ENCODE peak calls at places on chromosomes 6 and 20, in ten cellular contexts. J is hepatocyte; C is CD4-positive, alpha-beta T cell; E is colonic mucosa; Z is tibial artery; X is thoracic aorta; N is cardiac muscle cell; T is H9; A is mammary epithelial cell; V is brain microvascular endothelial cell. O is an unnamed sample. For H3K27me3, the result is how much of the 10 kb centered on the place peaks cover.

GRCh38 chr20:33810885-33811762 is at the start of gene CHMP4B:
- DNase-seq in J (peak), C (peak), E (peak), Z (peak), X (peak), N (peak), T (peak), A (peak), V (peak), O (peak)

GRCh38 chr6:41786451-41787218 is 859 bp upstream of the TOMM6 start:
- DNase-seq in J (peak), C (peak), E (peak), Z (peak), X (peak), N (peak), T (peak), A (peak), V (peak), O (peak)

GRCh38 chr6:5082487-5083306 is 2.4 kb upstream of the PPP1R3G start:
- DNase-seq in J (peak), C (no peak), E (no peak), Z (no peak), X (no peak), N (peak), T (no peak), A (peak), V (peak), O (no peak)

GRCh38 chr6:81371929-81372328 is 380.6 kb downstream of the TENT5A start:
- DNase-seq in J (no peak), C (no peak), E (no peak), Z (no peak), X (no peak), N (no peak), T (no peak), A (no peak), V (no peak), O (no peak)

GRCh38 chr6:26571592-26572296 is 25.0 kb upstream of the ABT1 start:
- DNase-seq in J (peak), C (peak), E (peak), Z (peak), X (no peak), N (peak), T (peak), A (peak), V (peak), O (peak)

GRCh38 chr6:145071836-145072235 is 663.5 kb downstream of the EPM2A start:
- DNase-seq in J (no peak), C (no peak), E (no peak), Z (no peak), X (no peak), N (no peak), T (no peak), A (peak), V (peak), O (no peak)

GRCh38 chr6:47446974-47447373 is 30.6 kb upstream of the CD2AP start:
- DNase-seq in J (no peak), C (no peak), E (no peak), Z (no peak), X (no peak), N (peak), T (no peak), A (no peak), V (no peak), O (no peak)

GRCh38 chr6:132082421-132082820 is 131.2 kb upstream of the CCN2 start:
- DNase-seq in J (no peak), C (no peak), E (no peak), Z (no peak), X (no peak), N (no peak), T (no peak), A (no peak), V (no peak), O (no peak)

GRCh38 chr6:157240059-157240959 is 83.0 kb downstream of the TMEM242 start:
- DNase-seq in J (peak), C (no peak), E (peak), Z (peak), X (peak), N (peak), T (no peak), A (no peak), V (no peak), O (no peak)

GRCh38 chr20:57435498-57436222 is 44.5 kb downstream of the RBM38 start:
- DNase-seq in J (no peak), C (peak), E (peak), Z (peak), X (no peak), N (peak), T (peak), A (peak), V (peak), O (peak)

GRCh38 chr6:123091091-123091895 is 95.3 kb downstream of the CLVS2 start:
- DNase-seq in J (peak), C (no peak), E (no peak), Z (no peak), X (no peak), N (peak), T (no peak), A (peak), V (peak), O (no peak)

GRCh38 chr6:167998206-167998605 is 735 bp downstream of the KIF25 start:
- DNase-seq in J (no peak), C (no peak), E (no peak), Z (no peak), X (no peak), N (no peak), T (no peak), A (no peak), V (no peak), O (no peak)

GRCh38 chr20:36238760-36239159 is 2.5 kb downstream of the AAR2 start:
- DNase-seq in J (no peak), C (no peak), E (no peak), Z (no peak), X (no peak), N (no peak), T (no peak), A (no peak), V (no peak), O (no peak)

GRCh38 chr6:81750660-81751387 is 1.7 kb downstream of the TENT5A start:
- DNase-seq in J (no peak), C (no peak), E (no peak), Z (no peak), X (no peak), N (no peak), T (no peak), A (peak), V (no peak), O (no peak)

GRCh38 chr6:17093692-17094091 is 8.2 kb upstream of the STMND1 start:
- DNase-seq in J (no peak), C (no peak), E (no peak), Z (no peak), X (no peak), N (no peak), T (peak), A (no peak), V (no peak), O (no peak)

GRCh38 chr6:151501511-151502136 is 7.8 kb downstream of the CCDC170 start:
- DNase-seq in J (no peak), C (no peak), E (no peak), Z (no peak), X (no peak), N (no peak), T (no peak), A (no peak), V (no peak), O (no peak)

GRCh38 chr6:63434936-63435335 is 115.2 kb upstream of the LGSN start:
- DNase-seq in J (no peak), C (no peak), E (no peak), Z (no peak), X (no peak), N (no peak), T (no peak), A (no peak), V (no peak), O (no peak)

GRCh38 chr20:33945391-33946079 is 48.2 kb upstream of the RALY start:
- DNase-seq in J (no peak), C (no peak), E (no peak), Z (no peak), X (no peak), N (peak), T (no peak), A (peak), V (peak), O (peak)

GRCh38 chr6:42498473-42499128 is 46.9 kb upstream of the TRERF1 start:
- DNase-seq in J (peak), C (no peak), E (no peak), Z (no peak), X (no peak), N (no peak), T (peak), A (no peak), V (no peak), O (no peak)

GRCh38 chr6:15913573-15913972 is 215.3 kb upstream of the MYLIP start:
- DNase-seq in J (no peak), C (no peak), E (no peak), Z (no peak), X (no peak), N (no peak), T (no peak), A (no peak), V (no peak), O (no peak)

GRCh38 chr20:64083380-64084208 is 604 bp downstream of the LKAAEAR1 start:
- DNase-seq in J (peak), C (peak), E (peak), Z (no peak), X (no peak), N (peak), T (peak), A (peak), V (peak), O (peak)

GRCh38 chr6:7271205-7271534 is 41.8 kb downstream of the SSR1 start:
- DNase-seq in J (no peak), C (no peak), E (no peak), Z (peak), X (no peak), N (no peak), T (no peak), A (no peak), V (no peak), O (no peak)

GRCh38 chr6:161001421-161001820 is 9.9 kb downstream of the MAP3K4 start:
- DNase-seq in J (no peak), C (no peak), E (no peak), Z (no peak), X (no peak), N (no peak), T (no peak), A (peak), V (no peak), O (no peak)

GRCh38 chr6:84271086-84271716 is 43.8 kb upstream of the CEP162 start:
- DNase-seq in J (no peak), C (no peak), E (no peak), Z (no peak), X (no peak), N (no peak), T (no peak), A (no peak), V (no peak), O (no peak)

GRCh38 chr20:58850693-58851174 is at the start of gene GNAS-AS1:
- DNase-seq in J (peak), C (peak), E (peak), Z (peak), X (no peak), N (peak), T (peak), A (peak), V (peak), O (peak)

GRCh38 chr20:38168791-38169589 is 3.9 kb upstream of the TGM2 start:
- DNase-seq in J (no peak), C (no peak), E (no peak), Z (peak), X (no peak), N (no peak), T (no peak), A (peak), V (no peak), O (no peak)

GRCh38 chr6:156427345-156427744 is 349.8 kb upstream of the ARID1B start:
- DNase-seq in J (peak), C (no peak), E (no peak), Z (peak), X (peak), N (peak), T (no peak), A (peak), V (peak), O (peak)

GRCh38 chr6:43836507-43836906 is 66.5 kb downstream of the VEGFA start:
- DNase-seq in J (no peak), C (no peak), E (no peak), Z (no peak), X (no peak), N (no peak), T (no peak), A (no peak), V (no peak), O (no peak)

GRCh38 chr20:59783020-59784010 is 150.1 kb downstream of the SYCP2 start:
- DNase-seq in J (peak), C (no peak), E (peak), Z (peak), X (no peak), N (peak), T (peak), A (peak), V (peak), O (peak)

GRCh38 chr20:44495257-44495656 is 19.6 kb downstream of the TTPAL start:
- DNase-seq in J (peak), C (no peak), E (no peak), Z (no peak), X (no peak), N (peak), T (no peak), A (peak), V (peak), O (no peak)

GRCh38 chr6:165884813-165885765 is 222.0 kb upstream of the PDE10A start:
- DNase-seq in J (peak), C (peak), E (peak), Z (peak), X (no peak), N (peak), T (peak), A (no peak), V (peak), O (peak)

GRCh38 chr6:118372413-118372812 is 175.7 kb upstream of the PLN start:
- DNase-seq in J (no peak), C (no peak), E (no peak), Z (no peak), X (no peak), N (peak), T (no peak), A (peak), V (peak), O (no peak)

GRCh38 chr20:34525709-34526416 is 9.6 kb downstream of the DYNLRB1 start:
- DNase-seq in J (peak), C (no peak), E (peak), Z (peak), X (peak), N (peak), T (no peak), A (peak), V (peak), O (no peak)

GRCh38 chr20:61680096-61680495 is 385.6 kb downstream of the TAF4 start:
- DNase-seq in J (no peak), C (no peak), E (no peak), Z (no peak), X (no peak), N (no peak), T (no peak), A (no peak), V (no peak), O (no peak)

GRCh38 chr20:61677928-61678327 is 387.8 kb downstream of the TAF4 start:
- DNase-seq in J (no peak), C (no peak), E (no peak), Z (no peak), X (no peak), N (no peak), T (no peak), A (no peak), V (no peak), O (no peak)

GRCh38 chr20:61682114-61682997 is 383.3 kb downstream of the TAF4 start:
- DNase-seq in J (no peak), C (no peak), E (no peak), Z (no peak), X (no peak), N (no peak), T (no peak), A (peak), V (no peak), O (no peak)

GRCh38 chr20:61678437-61678836 is 387.2 kb downstream of the TAF4 start:
- DNase-seq in J (no peak), C (no peak), E (no peak), Z (no peak), X (no peak), N (no peak), T (no peak), A (no peak), V (no peak), O (no peak)

DNA sequence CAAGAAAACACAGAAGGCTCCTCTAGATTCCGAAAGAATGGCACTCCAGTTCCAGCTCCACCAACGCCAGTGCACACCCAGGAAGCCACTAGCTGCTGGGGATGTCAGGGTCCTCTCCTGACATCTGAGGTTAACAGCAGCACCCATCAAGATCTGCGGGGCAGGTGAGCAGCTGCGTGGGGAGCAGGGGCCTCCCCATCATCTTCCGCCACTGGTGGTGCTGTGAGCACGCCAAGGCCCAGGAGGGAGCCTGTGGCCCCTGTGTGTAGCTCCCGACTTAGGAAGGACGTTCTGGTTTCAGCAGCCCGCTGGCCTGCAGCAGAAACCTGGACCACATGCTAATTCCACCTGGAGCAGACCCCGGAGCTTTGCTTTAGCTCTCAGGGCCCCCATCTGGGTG is 386.2 kb downstream of the TAF4 start:
- DNase-seq in J (no peak), C (no peak), E (no peak), Z (no peak), X (no peak), N (no peak), T (no peak), A (no peak), V (no peak), O (no peak)
- H3K27me3 ChIP-seq in J (under half), C (under half), E (under half), Z (under half), X (under half), N (under half), T (under half), A (under half), V (under half), O (under half)

DNA sequence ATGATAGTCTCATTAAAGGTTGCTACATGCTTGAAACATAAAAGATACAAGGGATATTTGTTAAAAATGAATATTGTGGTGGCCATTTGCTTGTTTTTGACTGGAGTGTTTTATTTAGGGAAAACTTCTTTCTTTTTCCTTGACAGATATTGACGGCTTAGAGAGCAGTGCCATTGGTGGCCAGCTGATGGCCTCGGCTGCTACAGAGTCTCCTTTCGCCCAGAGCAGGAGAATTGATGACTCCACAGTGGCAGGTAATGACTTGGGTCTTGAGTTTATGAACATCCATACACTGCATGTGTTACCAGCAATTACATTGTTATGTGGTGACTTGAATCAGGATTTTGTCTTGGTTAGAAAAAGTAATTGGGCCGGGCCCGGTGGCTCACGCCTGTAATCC is 67.5 kb upstream of the PBOV1 start:
- DNase-seq in J (no peak), C (no peak), E (no peak), Z (no peak), X (no peak), N (no peak), T (no peak), A (no peak), V (no peak), O (no peak)
- TF ChIP-seq CTCF in J (no peak), C (no peak), E (no peak), Z (no peak), X (no peak), N (no peak), T (peak), A (no peak), V (peak), O (no peak)

GRCh38 chr6:28269492-28269891 is 2.5 kb downstream of the ZSCAN26 start:
- DNase-seq in J (peak), C (no peak), E (no peak), Z (no peak), X (no peak), N (peak), T (no peak), A (peak), V (peak), O (no peak)

GRCh38 chr6:28266962-28267694 is at the start of gene ZSCAN26:
- DNase-seq in J (peak), C (peak), E (peak), Z (peak), X (peak), N (peak), T (peak), A (peak), V (peak), O (peak)

GRCh38 chr6:28266563-28266961 is 381 bp upstream of the ZSCAN26 start:
- DNase-seq in J (no peak), C (no peak), E (no peak), Z (no peak), X (no peak), N (no peak), T (no peak), A (no peak), V (no peak), O (no peak)

GRCh38 chr6:28264834-28265401 is 2.0 kb upstream of the ZSCAN26 start:
- DNase-seq in J (no peak), C (no peak), E (no peak), Z (no peak), X (no peak), N (no peak), T (no peak), A (no peak), V (no peak), O (no peak)

DNA sequence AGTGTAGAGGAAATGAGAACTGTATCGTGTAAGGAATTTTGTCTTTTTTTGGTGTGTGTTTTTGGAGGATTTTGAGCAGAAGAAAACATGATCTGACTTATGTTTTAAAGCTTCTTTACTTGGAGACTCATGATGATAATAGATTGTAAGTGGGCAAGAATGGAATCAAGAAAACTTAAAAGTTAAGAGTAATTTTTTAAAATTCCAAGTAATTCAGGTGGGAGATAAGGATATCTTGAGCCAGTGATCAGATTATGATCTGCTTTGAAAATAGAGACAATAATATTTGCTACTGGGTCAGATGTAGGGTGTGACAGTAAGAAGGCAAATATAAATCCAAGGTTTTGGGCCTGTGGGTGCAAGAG is 734 bp downstream of the ZSCAN26 start:
- DNase-seq in J (no peak), C (no peak), E (no peak), Z (no peak), X (no peak), N (no peak), T (no peak), A (no peak), V (no peak), O (no peak)
- H3K27ac ChIP-seq in J (peak), C (peak), E (peak), Z (peak), X (peak), N (peak), T (no peak), A (peak), V (peak), O (peak)

DNA sequence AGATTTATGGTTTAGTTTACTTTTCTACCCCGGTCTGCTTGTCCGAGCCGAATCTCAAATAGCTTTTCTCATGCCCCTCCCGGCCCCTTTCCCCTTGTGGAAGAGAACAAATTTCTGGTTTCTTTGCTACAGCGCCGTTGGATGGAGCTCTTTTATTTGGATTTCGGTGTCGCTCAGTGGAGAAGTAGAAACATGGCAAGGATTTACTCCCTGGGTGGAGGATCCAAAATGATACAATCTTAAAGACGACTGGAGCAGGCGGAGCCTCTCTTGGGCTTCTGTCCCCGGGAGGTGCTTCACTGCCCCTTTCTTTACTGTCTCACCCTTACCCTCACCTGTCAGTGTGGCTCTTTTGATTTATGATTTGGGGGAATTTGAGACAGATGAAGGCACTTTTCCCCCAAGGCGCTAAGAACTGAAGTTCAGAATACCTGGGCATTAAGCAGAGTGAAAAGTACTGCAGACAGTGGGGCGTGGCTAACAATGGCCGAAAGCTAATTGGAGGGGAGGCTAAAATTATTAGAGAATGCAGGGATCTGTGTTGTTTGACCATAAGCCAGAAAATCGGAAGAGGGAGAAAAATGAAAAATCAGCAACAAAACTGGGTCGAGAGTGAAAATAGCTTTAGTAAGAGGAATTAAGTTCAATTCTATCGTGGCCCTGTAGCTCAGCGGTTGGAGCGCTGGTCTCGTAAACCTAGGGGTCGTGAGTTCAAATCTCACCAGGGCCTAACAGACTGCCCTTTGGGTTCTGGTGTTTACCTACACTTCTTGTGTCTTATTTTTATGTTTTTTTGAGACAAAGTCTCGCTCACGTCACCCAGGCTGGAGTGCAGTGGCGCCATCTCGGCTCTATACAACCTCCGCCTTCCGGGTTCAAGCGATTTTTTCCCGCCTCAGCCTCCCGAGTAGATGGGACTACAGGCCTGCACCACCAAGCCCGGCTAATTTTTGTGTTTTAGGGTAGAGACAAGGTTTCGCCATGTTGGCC is 145.1 kb upstream of the ZNF184 start:
- DNase-seq in J (peak), C (no peak), E (no peak), Z (no peak), X (no peak), N (peak), T (peak), A (peak), V (peak), O (no peak)
- H3K27me3 ChIP-seq in J (under half), C (half or more), E (under half), Z (under half), X (under half), N (under half), T (under half), A (under half), V (under half), O (under half)

O was measured in dorsolateral prefrontal cortex.